ENCODE peak calls at places on chromosomes 6 and 20, in four cellular contexts. A is GM12878, I is HepG2, B is K562. X is an unnamed sample.

GRCh38 chr6:168206681-168207274 is 112.8 kb downstream of the DACT2 start:
- DNase-seq in A (no peak), I (no peak), B (no peak), X (no peak)

GRCh38 chr6:133568970-133569889 is 319.7 kb upstream of the TCF21 start:
- DNase-seq in A (no peak), I (peak; percentile 51), B (peak; percentile 44), X (peak; percentile 50)

GRCh38 chr20:46715292-46715756 is 5.9 kb downstream of the SLC2A10 start:
- DNase-seq in A (no peak), I (no peak), B (no peak), X (no peak)

GRCh38 chr20:44137210-44137781 is 49.7 kb downstream of the JPH2 start:
- DNase-seq in A (no peak), I (no peak), B (no peak), X (no peak)

GRCh38 chr6:56757585-56757984 is 114.9 kb upstream of the DST start:
- DNase-seq in A (no peak), I (peak; percentile 72), B (no peak), X (no peak)

GRCh38 chr6:111803804-111804203 is 69.4 kb downstream of the FYN start:
- DNase-seq in A (no peak), I (no peak), B (no peak), X (no peak)

GRCh38 chr6:2796884-2797283 is 31.7 kb downstream of the WRNIP1 start:
- DNase-seq in A (no peak), I (no peak), B (no peak), X (no peak)

GRCh38 chr6:125957391-125957693 is 772 bp downstream of the HINT3 start:
- DNase-seq in A (no peak), I (no peak), B (no peak), X (no peak)

GRCh38 chr6:152127429-152128165 is 320.1 kb downstream of the ESR1 start:
- DNase-seq in A (no peak), I (no peak), B (no peak), X (no peak)

GRCh38 chr20:62025832-62026563 is 39.7 kb downstream of the TAF4 start:
- DNase-seq in A (no peak), I (peak; percentile 30), B (peak; percentile 59), X (peak; percentile 58)

GRCh38 chr6:411402-412145 is 20.0 kb downstream of the IRF4 start:
- DNase-seq in A (no peak), I (no peak), B (no peak), X (no peak)

DNA sequence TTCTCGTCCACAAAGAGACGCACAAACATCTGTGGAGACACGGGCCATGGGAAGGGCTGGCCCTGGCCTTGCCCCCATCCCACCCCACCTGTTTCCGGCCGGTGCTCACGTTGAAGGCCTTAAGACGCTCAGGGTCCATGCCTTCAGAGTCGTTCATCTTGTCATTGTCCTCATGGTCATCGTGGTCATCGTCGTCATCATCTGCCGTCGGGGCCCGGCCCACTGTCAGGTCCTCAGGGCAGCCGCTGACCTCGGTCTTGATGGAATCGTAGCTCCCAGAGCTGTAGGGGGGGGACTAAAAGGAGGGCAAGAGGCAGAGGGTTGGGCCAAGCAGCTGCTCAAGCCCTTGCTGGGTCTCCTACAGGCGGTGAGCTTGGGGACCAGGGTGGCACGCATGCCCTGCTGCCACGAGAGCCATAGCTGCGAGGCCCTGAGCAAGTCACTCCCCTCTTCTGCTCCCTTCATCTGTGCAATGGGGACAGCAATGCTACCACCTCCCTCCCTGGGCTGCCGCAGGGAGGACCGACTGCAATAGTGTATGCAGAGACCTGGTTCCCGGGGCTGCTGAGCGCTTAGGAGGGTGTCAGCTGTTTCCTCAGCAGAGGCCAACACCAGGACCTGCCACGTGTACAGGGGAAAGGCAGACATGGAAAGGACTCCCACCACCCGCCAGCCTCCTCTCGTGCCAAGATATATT is 95.5 kb downstream of the ASXL1 start:
- DNase-seq in A (no peak), I (no peak), B (no peak), X (no peak)
- TF ChIP-seq USF2 in A (no peak), I (no peak), B (no peak), X (no peak)

DNA sequence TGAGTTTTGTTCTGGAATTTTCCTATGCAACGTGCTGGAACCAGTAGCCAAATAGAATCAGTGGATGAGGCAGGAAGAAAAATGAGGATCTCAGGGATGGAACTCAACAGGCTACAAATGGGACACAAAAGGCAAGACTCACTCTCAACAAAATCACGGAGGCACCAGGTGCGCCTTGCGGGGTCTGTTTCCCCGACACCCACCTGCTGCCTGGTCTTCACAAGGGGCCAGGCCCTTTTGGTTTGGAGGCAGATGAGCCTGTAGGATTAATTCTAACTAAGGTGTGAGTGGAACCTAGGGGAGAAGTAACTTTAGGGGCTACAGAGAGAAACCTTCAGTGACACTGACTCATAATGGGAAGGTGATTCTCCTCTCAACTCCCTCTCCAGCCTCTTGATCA is 56.5 kb downstream of the ZNF831 start:
- DNase-seq in A (no peak), I (no peak), B (no peak), X (no peak)
- TF ChIP-seq NFIC in A (no peak), I (no peak), B (no peak), X (no peak)

GRCh38 chr6:141675957-141676356 is 456.8 kb upstream of the GJE1 start:
- DNase-seq in A (no peak), I (no peak), B (no peak), X (no peak)
- TF ChIP-seq USF2 in A (no peak), I (no peak), B (no peak), X (no peak)

DNA sequence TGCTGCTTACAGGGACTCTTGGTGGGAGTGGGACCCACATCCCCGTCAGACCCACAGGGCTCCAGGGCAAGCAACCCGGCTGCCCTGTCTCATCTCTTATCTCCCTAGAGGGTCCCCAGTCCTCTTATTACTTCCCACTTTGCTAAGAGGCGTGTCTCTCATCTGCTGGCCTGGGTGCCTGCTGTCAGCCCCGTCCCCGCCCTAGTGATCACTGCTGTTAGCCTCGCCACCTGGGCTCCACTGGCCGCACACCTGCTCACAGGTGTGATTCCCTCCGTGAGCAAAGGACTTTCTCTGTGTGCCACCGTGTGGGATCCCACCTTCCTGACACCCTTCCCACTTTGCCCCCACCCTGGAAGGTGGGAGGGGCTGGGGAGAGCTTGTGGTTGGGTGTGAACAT is 57.6 kb downstream of the TCP11 start:
- DNase-seq in A (no peak), I (no peak), B (no peak), X (peak; percentile 23)
- TF ChIP-seq NFIC in A (no peak), I (no peak), B (no peak), X (no peak)

GRCh38 chr6:52712136-52712535 is 41.2 kb downstream of the TMEM14A start:
- DNase-seq in A (no peak), I (no peak), B (no peak), X (no peak)
- TF ChIP-seq USF2 in A (no peak), I (no peak), B (no peak), X (no peak)

GRCh38 chr6:169428532-169428931 is 174.9 kb upstream of the THBS2 start:
- DNase-seq in A (no peak), I (no peak), B (no peak), X (no peak)

GRCh38 chr6:169426611-169427010 is 173.0 kb upstream of the THBS2 start:
- DNase-seq in A (no peak), I (no peak), B (no peak), X (no peak)

GRCh38 chr6:169429001-169429400 is 175.4 kb upstream of the THBS2 start:
- DNase-seq in A (no peak), I (no peak), B (no peak), X (no peak)

GRCh38 chr6:169425628-169426370 is 172.2 kb upstream of the THBS2 start:
- DNase-seq in A (no peak), I (no peak), B (no peak), X (peak; percentile 60)

GRCh38 chr6:169427856-169428255 is 174.2 kb upstream of the THBS2 start:
- DNase-seq in A (no peak), I (no peak), B (no peak), X (no peak)
- TF ChIP-seq NFIC in A (no peak), I (no peak), B (no peak), X (no peak)

DNA sequence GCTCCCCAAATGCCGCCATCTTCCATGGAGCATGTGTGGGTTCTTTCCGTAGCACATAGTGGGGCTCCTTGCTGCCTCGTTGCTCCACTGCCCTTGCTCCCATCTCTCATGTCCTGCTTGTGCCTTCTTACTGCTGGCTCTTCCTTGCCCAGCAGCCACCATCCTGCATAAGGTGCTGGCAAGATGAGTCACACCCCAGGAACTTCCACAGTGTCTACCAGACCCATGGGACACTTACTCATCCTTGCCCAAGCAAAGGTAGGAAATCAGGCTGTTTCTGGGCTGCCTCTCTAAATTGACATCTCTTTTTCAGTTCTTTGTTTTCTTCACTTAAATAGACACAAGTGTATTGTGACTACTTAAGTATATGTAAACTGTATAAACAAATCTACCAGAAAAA is 39.4 kb upstream of the RGS17 start:
- DNase-seq in A (no peak), I (no peak), B (no peak), X (no peak)
- TF ChIP-seq USF2 in A (no peak), I (no peak), B (no peak), X (no peak)

GRCh38 chr6:118553132-118553531 is 5.0 kb downstream of the PLN start:
- DNase-seq in A (no peak), I (no peak), B (no peak), X (no peak)

GRCh38 chr6:118551673-118552063 is 3.6 kb downstream of the PLN start:
- DNase-seq in A (no peak), I (no peak), B (no peak), X (no peak)

GRCh38 chr6:118548136-118548535 is at the start of gene PLN:
- DNase-seq in A (no peak), I (no peak), B (peak; percentile 20), X (no peak)

GRCh38 chr6:118554698-118555097 is 6.6 kb downstream of the PLN start:
- DNase-seq in A (no peak), I (no peak), B (no peak), X (no peak)

GRCh38 chr6:118551063-118551672 is 3.1 kb downstream of the PLN start:
- DNase-seq in A (no peak), I (peak; percentile 44), B (peak; percentile 42), X (peak; percentile 41)
- TF ChIP-seq NFIC in A (no peak), I (no peak), B (no peak), X (no peak)

GRCh38 chr20:49063279-49063678 is 17.2 kb downstream of the CSE1L start:
- DNase-seq in A (no peak), I (no peak), B (no peak), X (no peak)
- TF ChIP-seq USF2 in A (no peak), I (no peak), B (no peak), X (no peak)